ENCODE peak calls at places on chromosomes 11 and 22, in four cellular contexts. G, L, K and Y are unnamed samples.

GRCh38 chr11:12542186-12542935 is 131.9 kb upstream of the TEAD1 start:
- DNase-seq in G (no peak), K (no peak), L (no peak), Y (no peak)

GRCh38 chr11:113603277-113604059 is 102.6 kb downstream of the TMPRSS5 start:
- DNase-seq in K (peak; percentile 66), G (no peak), L (no peak), Y (no peak)

GRCh38 chr11:57903011-57903410 is 120.7 kb upstream of the OR9Q1 start:
- DNase-seq in L (no peak), G (no peak), K (no peak), Y (no peak)

GRCh38 chr22:45891021-45891421 is 85.9 kb downstream of the WNT7B start:
- DNase-seq in L (no peak), G (no peak), K (no peak), Y (no peak)

GRCh38 chr22:27775087-27775697 is 26.4 kb downstream of the MN1 start:
- DNase-seq in L (no peak), K (no peak), G (no peak), Y (no peak)

GRCh38 chr11:104142701-104143100 is 21.2 kb downstream of the PDGFD start:
- DNase-seq in K (no peak), G (no peak), L (no peak), Y (no peak)

GRCh38 chr11:130159657-130160459 is at the start of gene ST14:
- DNase-seq in K (no peak), G (no peak), L (peak; percentile 82), Y (peak; percentile 74)

GRCh38 chr11:4019891-4020290 is 74.7 kb upstream of the RRM1 start:
- DNase-seq in K (no peak), L (no peak), G (no peak), Y (no peak)

GRCh38 chr11:102592634-102593581 is 32.2 kb downstream of the MMP20 start:
- DNase-seq in L (no peak), G (no peak), K (no peak), Y (no peak)

GRCh38 chr11:92852946-92853345 is 116.5 kb upstream of the MTNR1B start:
- DNase-seq in K (no peak), G (no peak), L (no peak), Y (no peak)

GRCh38 chr11:122398167-122398566 is 257.4 kb upstream of the UBASH3B start:
- DNase-seq in L (no peak), K (no peak), G (peak; percentile 47), Y (no peak)

GRCh38 chr11:122756417-122756816 is 81.9 kb upstream of the CRTAM start:
- DNase-seq in K (no peak), G (no peak), L (peak; percentile 83), Y (peak; percentile 52)

GRCh38 chr22:49052023-49052538 is 775.6 kb downstream of the BRD1 start:
- DNase-seq in K (no peak), L (no peak), G (no peak), Y (peak; percentile 41)

GRCh38 chr11:70590356-70590991 is 192.1 kb downstream of the CTTN start:
- DNase-seq in K (no peak), G (no peak), L (no peak), Y (no peak)

GRCh38 chr22:17861909-17862308 is 87.6 kb upstream of the BID start:
- DNase-seq in L (no peak), G (no peak), K (no peak), Y (no peak)

GRCh38 chr22:25758316-25758715 is 16.3 kb downstream of the MYO18B start:
- DNase-seq in L (no peak), G (no peak), K (no peak), Y (no peak)

GRCh38 chr11:119730347-119730613 is 1.3 kb upstream of the NECTIN1 start:
- DNase-seq in G (no peak), L (no peak), K (no peak), Y (no peak)

GRCh38 chr11:23502821-23503220 is 642.5 kb upstream of the CCDC179 start:
- DNase-seq in K (no peak), L (no peak), G (no peak), Y (no peak)

GRCh38 chr11:3687399-3687798 is 16.2 kb upstream of the CHRNA10 start:
- DNase-seq in K (no peak), G (no peak), L (no peak), Y (no peak)

GRCh38 chr11:56624661-56625110 is 10.0 kb upstream of the OR5M1 start:
- DNase-seq in L (no peak), G (peak; percentile 10), K (peak; percentile 2), Y (peak; percentile 11)

GRCh38 chr11:27310710-27311109 is 52.3 kb downstream of the CCDC34 start:
- DNase-seq in L (no peak), G (no peak), K (peak; percentile 55), Y (no peak)
- TF ChIP-seq CTCF in L (no peak), G (no peak), K (no peak), Y (no peak)

DNA sequence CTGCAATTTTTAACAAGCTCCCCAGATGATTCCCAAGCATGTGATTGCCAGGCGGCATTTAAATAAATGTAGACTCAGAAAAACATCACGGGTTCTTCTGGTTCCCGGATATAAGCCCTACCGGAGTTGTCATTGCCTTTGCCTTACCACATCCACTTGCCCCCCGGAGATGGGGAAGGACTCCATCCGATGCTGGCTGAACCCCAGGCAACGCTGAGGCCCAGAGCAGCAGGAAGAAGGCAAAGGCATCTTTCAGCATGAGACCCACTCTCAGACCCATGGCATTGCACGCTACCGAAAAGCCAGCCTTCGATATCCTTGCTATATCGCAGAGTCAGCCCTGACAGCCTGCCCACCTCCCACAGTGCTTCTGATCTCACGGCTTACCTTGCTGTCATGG is 134.1 kb downstream of the DSCAML1 start:
- DNase-seq in G (no peak), L (no peak), K (no peak), Y (no peak)
- TF ChIP-seq CTCF in G (no peak), L (no peak), K (no peak), Y (no peak)

GRCh38 chr11:64566915-64567882 is 23.8 kb upstream of the SLC22A12 start:
- DNase-seq in L (no peak), K (no peak), G (no peak), Y (no peak)

GRCh38 chr11:64564419-64564818 is 26.6 kb upstream of the SLC22A12 start:
- DNase-seq in K (no peak), L (no peak), G (no peak), Y (no peak)

GRCh38 chr11:64566042-64566914 is 24.7 kb upstream of the SLC22A12 start:
- DNase-seq in L (no peak), G (peak; percentile 39), K (peak; percentile 51), Y (no peak)

GRCh38 chr11:64563966-64564365 is 27.1 kb upstream of the SLC22A12 start:
- DNase-seq in G (no peak), L (no peak), K (no peak), Y (no peak)

GRCh38 chr11:64564947-64565889 is 25.8 kb upstream of the SLC22A12 start:
- DNase-seq in L (no peak), G (no peak), K (no peak), Y (no peak)
- TF ChIP-seq CTCF in L (no peak), G (no peak), K (no peak), Y (no peak)

DNA sequence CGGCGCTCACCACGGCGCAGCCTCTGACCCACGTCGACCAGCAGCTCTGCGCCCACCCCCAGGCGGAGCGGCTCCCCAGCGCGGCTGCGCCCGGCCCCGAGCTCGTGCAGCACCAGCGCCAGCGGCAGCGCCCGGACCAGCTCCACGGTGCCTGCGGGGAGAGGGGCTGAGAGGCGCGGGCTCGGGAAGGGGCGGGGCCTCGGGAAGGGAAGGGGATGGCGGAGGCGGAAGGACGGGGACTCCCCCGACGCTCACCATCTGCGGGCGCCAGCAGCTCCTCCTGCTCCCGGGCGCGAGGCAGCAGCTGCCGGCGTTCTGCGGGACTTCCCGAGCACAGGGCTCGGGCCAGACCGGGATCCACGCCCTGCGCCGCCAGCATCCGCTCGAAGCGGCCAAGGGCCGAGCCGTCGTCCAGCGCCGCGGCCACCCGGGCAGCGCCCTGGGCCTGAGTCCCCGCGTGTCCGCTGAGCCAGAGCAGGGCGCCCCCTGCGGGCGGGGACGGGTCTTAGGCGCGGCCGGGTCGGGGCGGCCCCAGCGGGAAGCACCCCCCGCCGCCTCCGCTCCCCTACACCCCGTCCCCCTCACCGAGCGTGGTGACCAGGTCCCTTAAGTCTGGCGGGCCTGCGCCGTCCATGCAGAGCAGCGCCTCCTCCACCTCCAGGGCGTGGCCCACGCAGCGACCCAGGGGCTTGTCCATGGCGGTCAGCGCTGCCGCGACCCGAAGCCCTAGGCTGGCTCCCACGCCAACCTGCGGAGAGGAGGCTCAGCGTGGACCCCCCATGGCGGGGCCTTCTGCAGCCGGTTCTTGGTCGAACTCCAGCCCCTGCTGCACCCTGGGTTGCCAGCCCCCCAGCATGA is 822 bp upstream of the SCO2 start:
- DNase-seq in G (no peak), L (peak; percentile 93), K (peak; percentile 19), Y (peak; percentile 92)
- TF ChIP-seq CTCF in G (peak; percentile 41), L (peak; percentile 83), K (peak; percentile 34), Y (peak; percentile 61)

GRCh38 chr22:19799322-19800190 is 39.0 kb downstream of the TBX1 start:
- DNase-seq in G (peak; percentile 84), K (peak; percentile 95), L (no peak), Y (no peak)
- TF ChIP-seq CTCF in G (peak; percentile 43), K (peak; percentile 17), L (no peak), Y (no peak)

DNA sequence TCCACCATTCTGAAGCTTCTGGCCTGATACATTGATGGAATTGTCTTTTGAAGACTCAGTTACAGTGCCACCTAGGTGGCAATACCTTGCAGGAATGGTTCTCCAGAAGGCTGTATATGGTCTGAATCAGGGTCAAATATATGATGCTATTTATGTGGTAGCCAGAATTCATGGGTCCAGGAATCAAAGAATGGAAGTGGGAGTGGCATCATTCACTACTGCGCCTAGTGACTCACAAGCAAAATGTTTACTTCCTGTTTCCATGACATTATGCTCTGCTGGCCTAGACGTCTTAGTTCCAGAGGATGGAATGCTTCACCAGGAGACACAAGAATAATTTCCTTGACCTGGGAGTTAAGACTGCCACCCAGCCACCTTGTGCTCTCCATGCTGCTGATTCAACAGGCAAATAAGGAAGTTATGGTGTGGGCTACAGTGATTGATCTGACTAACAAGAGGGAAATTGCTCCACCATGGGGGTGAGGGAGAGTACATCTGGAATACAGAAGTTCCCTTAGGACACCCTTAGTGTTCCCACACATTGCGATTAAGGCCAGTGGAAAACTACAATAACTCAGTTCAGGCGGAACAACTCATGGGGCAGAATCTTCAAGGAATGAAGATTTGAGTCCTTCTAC is 491.8 kb downstream of the ETS1 start:
- DNase-seq in K (peak; percentile 44), L (no peak), G (peak; percentile 27), Y (no peak)
- TF ChIP-seq CTCF in K (peak; percentile 1), L (no peak), G (peak; percentile 16), Y (no peak)

GRCh38 chr11:19766206-19766605 is 53.6 kb downstream of the NAV2 start:
- DNase-seq in K (no peak), G (no peak), L (no peak), Y (no peak)

GRCh38 chr11:19759389-19759788 is 46.8 kb downstream of the NAV2 start:
- DNase-seq in L (no peak), K (no peak), G (no peak), Y (no peak)

GRCh38 chr11:19766810-19767209 is 54.2 kb downstream of the NAV2 start:
- DNase-seq in G (no peak), K (no peak), L (no peak), Y (no peak)

GRCh38 chr11:19762266-19762665 is 49.6 kb downstream of the NAV2 start:
- DNase-seq in L (no peak), K (no peak), G (no peak), Y (no peak)

DNA sequence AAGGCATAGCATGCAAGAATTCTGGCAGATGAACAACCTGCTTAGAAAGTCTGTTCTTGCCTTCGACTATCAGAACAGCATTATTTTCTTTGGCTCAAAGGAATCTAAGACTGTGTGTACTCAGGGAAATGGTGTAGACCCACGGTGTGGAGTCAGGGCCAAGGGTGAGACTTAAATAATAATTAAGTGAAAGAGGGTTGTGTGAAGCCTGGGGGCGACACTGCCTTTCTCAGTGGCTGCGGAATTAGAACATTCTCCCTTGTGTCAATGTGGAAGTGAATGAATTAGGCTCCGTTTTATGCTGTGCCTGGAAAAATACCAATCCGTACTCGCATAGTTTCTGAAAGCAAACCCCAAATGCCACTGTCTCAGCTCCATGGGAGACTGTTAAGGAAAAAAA is 50.7 kb downstream of the NAV2 start:
- DNase-seq in L (no peak), G (no peak), K (no peak), Y (no peak)
- TF ChIP-seq CTCF in L (no peak), G (no peak), K (no peak), Y (no peak)